ENCODE peak calls at places on chromosomes 2 and 18, in ten cellular contexts. H is esophagus squamous epithelium, L is pancreas, I is dorsolateral prefrontal cortex, F is H9, Z is RWPE2, E is left ventricle myocardium inferior, O is ovary, S is fibroblast of lung, R is breast epithelium. Q is an unnamed sample.

GRCh38 chr2:139609109-139609508 is 828.9 kb upstream of the NXPH2 start:
- DNase-seq in H (no peak), L (no peak), I (no peak), F (no peak), Z (peak; percentile 23), E (no peak), O (no peak), S (no peak), R (no peak), Q (no peak)

GRCh38 chr18:50982802-50983179 is 15.0 kb downstream of the ELAC1 start:
- DNase-seq in H (no peak), L (no peak), I (no peak), F (no peak), Z (no peak), E (no peak), O (no peak), S (peak; percentile 7), R (no peak), Q (no peak)

GRCh38 chr18:27952741-27953140 is 224.2 kb downstream of the CDH2 start:
- DNase-seq in H (no peak), L (no peak), I (no peak), F (no peak), Z (no peak), E (no peak), O (no peak), S (peak; percentile 14), R (no peak), Q (no peak)

GRCh38 chr2:99689135-99689742 is 199.4 kb upstream of the REV1 start:
- DNase-seq in H (no peak), L (no peak), I (no peak), F (no peak), Z (no peak), E (no peak), O (no peak), S (no peak), R (no peak), Q (no peak)

GRCh38 chr2:143426296-143426695 is 297.1 kb downstream of the ARHGAP15 start:
- DNase-seq in H (no peak), L (no peak), I (no peak), F (no peak), Z (no peak), E (no peak), O (no peak), S (peak; percentile 94), R (no peak), Q (peak; percentile 25)

GRCh38 chr2:136216073-136216472 is 98.1 kb upstream of the CXCR4 start:
- DNase-seq in H (no peak), L (no peak), I (no peak), F (no peak), Z (no peak), E (no peak), O (no peak), S (no peak), R (no peak), Q (no peak)

GRCh38 chr2:3659447-3660432 is 1.7 kb downstream of the ALLC start:
- DNase-seq in H (no peak), L (no peak), I (no peak), F (no peak), Z (no peak), E (peak; percentile 56), O (no peak), S (no peak), R (no peak), Q (no peak)

GRCh38 chr2:37376421-37377186 is 32.2 kb downstream of the QPCT start:
- DNase-seq in H (no peak), L (no peak), I (no peak), F (no peak), Z (no peak), E (no peak), O (no peak), S (peak; percentile 94), R (peak; percentile 71), Q (no peak)

GRCh38 chr2:241563981-241564595 is 5.5 kb downstream of the BOK start:
- DNase-seq in H (no peak), L (no peak), I (no peak), F (peak; percentile 32), Z (peak; percentile 55), E (no peak), O (no peak), S (no peak), R (no peak), Q (no peak)

GRCh38 chr18:7872569-7872968 is 305.5 kb downstream of the PTPRM start:
- DNase-seq in H (no peak), L (no peak), I (no peak), F (no peak), Z (no peak), E (no peak), O (no peak), S (peak; percentile 41), R (no peak), Q (peak; percentile 19)

GRCh38 chr2:56167616-56168015 is 16.2 kb upstream of the CCDC85A start:
- DNase-seq in H (no peak), L (no peak), I (no peak), F (no peak), Z (no peak), E (no peak), O (no peak), S (peak; percentile 51), R (no peak), Q (peak; percentile 7)

GRCh38 chr18:73839441-73839840 is 308.2 kb downstream of the FBXO15 start:
- DNase-seq in H (no peak), L (no peak), I (no peak), F (no peak), Z (no peak), E (no peak), O (no peak), S (no peak), R (no peak), Q (no peak)

GRCh38 chr2:220219371-220219770 is 591.9 kb downstream of the SLC4A3 start:
- DNase-seq in H (no peak), L (no peak), I (no peak), F (no peak), Z (peak; percentile 78), E (no peak), O (no peak), S (no peak), R (peak; percentile 37), Q (no peak)

GRCh38 chr2:119011910-119012209 is 69.9 kb downstream of the MARCO start:
- DNase-seq in H (no peak), L (no peak), I (no peak), F (no peak), Z (no peak), E (no peak), O (no peak), S (no peak), R (no peak), Q (no peak)

DNA sequence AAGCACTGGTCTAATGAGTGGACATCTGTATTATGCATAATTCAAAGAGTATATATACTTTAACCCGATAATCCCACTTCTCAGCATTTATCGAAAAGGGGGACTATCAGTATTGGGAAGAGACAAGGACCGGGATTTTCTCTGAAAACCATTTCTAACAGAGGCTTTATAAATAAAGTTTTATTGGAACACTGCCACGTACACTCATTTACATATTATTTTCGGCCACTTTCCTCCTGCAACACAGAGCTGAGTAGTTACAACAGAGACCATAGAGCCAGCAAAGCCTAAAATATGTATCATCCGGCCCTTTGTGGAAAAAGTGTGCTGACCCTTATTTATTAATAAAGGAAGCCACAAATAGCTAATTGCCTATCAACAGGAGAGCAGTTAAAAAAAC is 3.2 kb downstream of the HJURP start:
- DNase-seq in H (no peak), L (no peak), I (no peak), F (no peak), Z (no peak), E (no peak), O (no peak), S (no peak), R (no peak), Q (no peak)
- TF ChIP-seq CTCF in H (no peak), L (no peak), I (no peak), F (no peak), Z (no peak), E (no peak), O (no peak), S (no peak), R (no peak), Q (no peak)

GRCh38 chr2:236176417-236176816 is 8.2 kb upstream of the GBX2 start:
- DNase-seq in H (no peak), L (no peak), I (no peak), F (no peak), Z (no peak), E (no peak), O (no peak), S (no peak), R (no peak), Q (no peak)

GRCh38 chr2:236172238-236172865 is 4.2 kb upstream of the GBX2 start:
- DNase-seq in H (no peak), L (no peak), I (no peak), F (no peak), Z (no peak), E (no peak), O (no peak), S (no peak), R (no peak), Q (no peak)

GRCh38 chr2:236173734-236174607 is 5.8 kb upstream of the GBX2 start:
- DNase-seq in H (no peak), L (no peak), I (no peak), F (no peak), Z (no peak), E (no peak), O (no peak), S (no peak), R (no peak), Q (no peak)

GRCh38 chr2:236172866-236173733 is 4.9 kb upstream of the GBX2 start:
- DNase-seq in H (no peak), L (peak; percentile 74), I (no peak), F (no peak), Z (no peak), E (no peak), O (no peak), S (no peak), R (no peak), Q (no peak)

GRCh38 chr2:236174608-236175001 is 6.4 kb upstream of the GBX2 start:
- DNase-seq in H (no peak), L (no peak), I (no peak), F (no peak), Z (no peak), E (no peak), O (no peak), S (no peak), R (no peak), Q (no peak)
- H3K27me3 ChIP-seq in H (peaks cover 67% of the 10 kb centered on the region), L (peaks cover 7% of the 10 kb centered on the region), I (peaks cover 76% of the 10 kb centered on the region), F (peaks cover 65% of the 10 kb centered on the region), Z (peaks cover 66% of the 10 kb centered on the region), E (peaks cover 100% of the 10 kb centered on the region), O (no peaks in the 10 kb centered on the region), S (peaks cover 56% of the 10 kb centered on the region), R (peaks cover 9% of the 10 kb centered on the region), Q (peaks cover 41% of the 10 kb centered on the region)

DNA sequence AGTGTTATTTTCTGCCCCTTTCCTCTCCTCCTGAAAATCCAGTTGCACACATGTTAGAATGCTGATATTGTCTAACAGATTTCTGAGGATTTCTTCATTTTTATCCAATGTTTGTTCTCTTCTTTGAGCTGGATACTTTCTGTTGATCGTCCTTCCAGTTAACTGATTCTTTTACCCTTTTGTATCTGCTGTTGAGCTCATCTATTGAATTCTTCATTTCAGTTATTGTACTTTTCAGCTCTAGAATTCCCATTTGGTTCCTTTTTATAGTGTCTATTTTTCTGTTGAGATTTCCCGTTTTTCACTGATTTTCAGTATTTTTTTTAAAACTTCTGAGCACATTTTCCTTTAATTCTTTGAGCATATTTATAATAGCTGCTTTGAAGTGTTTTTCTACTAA is 77.9 kb upstream of the B3GNT7 start:
- DNase-seq in H (no peak), L (no peak), I (no peak), F (no peak), Z (no peak), E (no peak), O (no peak), S (no peak), R (no peak), Q (no peak)
- TF ChIP-seq CTCF in H (no peak), L (no peak), I (no peak), F (no peak), Z (no peak), E (no peak), O (no peak), S (no peak), R (no peak), Q (no peak)

GRCh38 chr2:72141881-72142742 is 5.5 kb downstream of the CYP26B1 start:
- DNase-seq in H (no peak), L (peak; percentile 36), I (no peak), F (peak; percentile 20), Z (no peak), E (peak; percentile 10), O (peak; percentile 19), S (no peak), R (peak; percentile 7), Q (no peak)
- H3K27me3 ChIP-seq in H (peaks cover 15% of the 10 kb centered on the region), L (peaks cover 3% of the 10 kb centered on the region), I (peaks cover 11% of the 10 kb centered on the region), F (peaks cover 56% of the 10 kb centered on the region), Z (peaks cover 11% of the 10 kb centered on the region), E (peaks cover 33% of the 10 kb centered on the region), O (no peaks in the 10 kb centered on the region), S (peaks cover 39% of the 10 kb centered on the region), R (peaks cover 7% of the 10 kb centered on the region), Q (peaks cover 34% of the 10 kb centered on the region)

Q was measured in BJ.